ENCODE peak calls at places on chromosome 1, in seven cellular contexts. A, D, N, G, Y, L and V are unnamed samples.

GRCh38 chr1:225767591-225768540 is 9.8 kb upstream of the SRP9 start:
- DNase-seq in Y (peak; percentile 20), L (peak; percentile 46), A (peak; percentile 55), G (peak; percentile 61), N (no peak), D (peak; percentile 56), V (peak; percentile 78)

GRCh38 chr1:221841291-221841982 is 99.5 kb upstream of the DUSP10 start:
- DNase-seq in A (no peak), L (no peak), Y (no peak), G (peak; percentile 49), D (no peak), N (no peak), V (no peak)

GRCh38 chr1:241356187-241356518 is 852 bp downstream of the RGS7 start:
- DNase-seq in L (no peak), Y (no peak), N (no peak), G (peak; percentile 1), A (no peak), D (no peak), V (no peak)

GRCh38 chr1:198667186-198667585 is 28.3 kb downstream of the PTPRC start:
- DNase-seq in G (no peak), N (no peak), A (no peak), Y (no peak), D (no peak), L (no peak), V (no peak)

GRCh38 chr1:111222308-111223125 is 5.0 kb upstream of the CHI3L2 start:
- DNase-seq in D (peak; percentile 50), Y (peak; percentile 78), G (peak; percentile 64), N (peak; percentile 71), L (peak; percentile 94), A (peak; percentile 90), V (peak; percentile 85)

GRCh38 chr1:29202053-29202452 is 20.4 kb upstream of the SRSF4 start:
- DNase-seq in N (no peak), A (no peak), Y (no peak), G (peak; percentile 24), L (no peak), D (no peak), V (no peak)

GRCh38 chr1:53681647-53682368 is 57.2 kb downstream of the GLIS1 start:
- DNase-seq in L (peak; percentile 76), Y (peak; percentile 33), N (peak; percentile 51), D (peak; percentile 24), G (peak; percentile 30), A (peak; percentile 89), V (peak; percentile 90)

GRCh38 chr1:153531638-153532037 is 4.2 kb downstream of the S100A6 start:
- DNase-seq in L (no peak), A (no peak), D (no peak), G (no peak), N (no peak), Y (no peak), V (no peak)

GRCh38 chr1:153563991-153564390 is 1.7 kb downstream of the S100A2 start:
- DNase-seq in D (no peak), L (no peak), Y (no peak), A (peak; percentile 27), G (no peak), N (no peak), V (no peak)

GRCh38 chr1:206586501-206587445 is 25.5 kb downstream of the EIF2D start:
- DNase-seq in Y (no peak), A (no peak), G (no peak), N (no peak), L (no peak), D (no peak), V (no peak)

GRCh38 chr1:59698386-59698785 is 116.4 kb upstream of the HOOK1 start:
- DNase-seq in G (no peak), Y (no peak), N (no peak), A (no peak), D (no peak), L (no peak), V (no peak)

GRCh38 chr1:197683895-197684553 is 91.3 kb downstream of the DENND1B start:
- DNase-seq in L (no peak), N (no peak), A (no peak), D (no peak), G (no peak), Y (no peak), V (no peak)

GRCh38 chr1:66282343-66282852 is 251.6 kb upstream of the SGIP1 start:
- DNase-seq in Y (no peak), L (no peak), G (peak; percentile 40), D (peak; percentile 95), A (no peak), N (no peak), V (no peak)

GRCh38 chr1:82388679-82389078 is 587.9 kb downstream of the ADGRL2 start:
- DNase-seq in L (no peak), G (no peak), D (peak; percentile 3), Y (no peak), N (no peak), A (no peak), V (no peak)

GRCh38 chr1:171286032-171286705 is 27.8 kb upstream of the FMO4 start:
- DNase-seq in A (no peak), D (peak; percentile 2), N (no peak), L (no peak), Y (no peak), G (no peak), V (no peak)

GRCh38 chr1:106268070-106268469 is 788.4 kb upstream of the PRMT6 start:
- DNase-seq in N (peak; percentile 6), Y (no peak), D (no peak), G (peak; percentile 4), A (no peak), L (no peak), V (peak; percentile 40)

GRCh38 chr1:161192476-161193465 is 6.1 kb downstream of the ADAMTS4 start:
- DNase-seq in L (peak; percentile 70), A (peak; percentile 74), N (no peak), Y (peak; percentile 40), D (peak; percentile 65), G (peak; percentile 77), V (peak; percentile 83)

GRCh38 chr1:119906927-119907652 is 10.8 kb upstream of the ADAM30 start:
- DNase-seq in N (no peak), L (no peak), G (no peak), A (no peak), D (no peak), Y (no peak), V (no peak)
- H3K4me1 ChIP-seq in N (peaks cover 1% of the 10 kb centered on the region), L (no peaks in the 10 kb centered on the region), G (peaks cover 3% of the 10 kb centered on the region), A (no peaks in the 10 kb centered on the region), D (no peaks in the 10 kb centered on the region), Y (no peaks in the 10 kb centered on the region), V (peaks cover 2% of the 10 kb centered on the region)

DNA sequence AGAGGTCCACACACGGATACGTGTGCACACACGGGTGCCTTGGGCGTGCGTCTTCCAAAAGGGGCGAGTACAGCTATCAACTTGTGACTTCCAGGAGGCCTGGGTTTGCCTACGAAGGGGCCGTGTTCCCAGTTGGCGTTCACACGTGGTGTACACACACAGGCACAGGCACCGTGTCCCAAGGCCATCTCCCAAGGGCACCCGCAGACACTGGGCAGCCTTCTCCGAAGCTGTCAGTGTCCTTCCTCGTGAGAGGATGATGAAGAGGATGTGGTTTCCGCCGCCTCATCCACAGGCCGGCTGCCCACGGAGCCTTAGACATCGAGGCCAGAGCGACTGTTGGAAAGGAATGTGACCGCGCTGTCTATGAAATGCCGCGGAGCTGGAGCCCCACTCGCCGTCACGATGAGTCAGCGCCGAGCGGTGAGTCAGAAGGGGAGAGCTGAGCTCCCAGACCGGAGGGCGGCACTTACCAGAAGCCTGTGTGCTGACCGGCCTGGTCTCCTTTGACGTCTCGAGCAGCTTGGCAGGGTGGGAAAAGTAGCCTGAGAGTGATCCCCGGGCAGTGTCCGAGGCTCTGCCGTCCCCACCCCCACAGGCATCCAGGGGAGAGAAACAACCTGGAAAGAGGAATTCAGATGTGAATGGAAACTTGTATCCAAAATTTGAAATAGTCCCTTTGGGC is 141.4 kb upstream of the ARHGEF16 start:
- DNase-seq in Y (peak; percentile 48), N (peak; percentile 67), L (no peak), D (peak; percentile 99), A (peak; percentile 77), G (peak; percentile 99), V (peak; percentile 95)
- H3K4ac ChIP-seq in Y (no peak overlapping the region), N (no peak overlapping the region), L (no peak overlapping the region), D (peak overlapping the region; percentile 97), A (no peak overlapping the region), G (peak overlapping the region; percentile 56), V (no peak overlapping the region)

DNA sequence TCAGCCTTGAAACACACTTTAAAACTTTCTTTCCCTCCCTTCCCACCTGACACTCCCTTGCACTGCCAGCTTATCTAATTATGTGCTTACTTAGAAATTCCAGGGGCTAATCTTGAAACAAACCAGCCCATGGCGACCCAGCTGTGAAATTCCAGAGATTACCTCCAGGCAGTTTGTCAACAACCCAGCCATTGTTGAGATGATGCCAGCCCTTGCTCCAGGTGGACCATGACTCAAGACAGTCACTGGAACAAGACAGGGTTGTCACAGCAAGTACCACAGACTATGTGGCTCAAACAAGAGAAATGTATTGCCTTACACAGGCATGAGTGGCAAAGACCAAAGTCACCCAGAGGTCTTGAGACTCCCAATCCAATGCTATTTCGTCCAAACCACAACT is 7.9 kb downstream of the FYB2 start:
- DNase-seq in L (no peak), A (no peak), G (no peak), D (no peak), Y (peak; percentile 55), N (no peak), V (peak; percentile 99)
- H2BK120ac ChIP-seq in L (no peak overlapping the region), A (no peak overlapping the region), G (no peak overlapping the region), D (no peak overlapping the region), Y (no peak overlapping the region), N (no peak overlapping the region), V (no peak overlapping the region)

GRCh38 chr1:24929091-24929875 is 793 bp downstream of the RUNX3 start:
- DNase-seq in N (peak; percentile 41), L (peak; percentile 77), A (peak; percentile 57), G (no peak), Y (no peak), D (no peak), V (peak; percentile 62)

GRCh38 chr1:24927886-24928630 is 2.0 kb downstream of the RUNX3 start:
- DNase-seq in L (no peak), D (no peak), G (peak; percentile 41), N (peak; percentile 46), A (no peak), Y (no peak), V (no peak)

GRCh38 chr1:24929876-24930702 is at the start of gene RUNX3:
- DNase-seq in L (peak; percentile 83), Y (no peak), D (no peak), G (no peak), N (peak; percentile 54), A (peak; percentile 84), V (peak; percentile 54)

GRCh38 chr1:24927473-24927872 is 2.6 kb downstream of the RUNX3 start:
- DNase-seq in D (no peak), L (no peak), Y (no peak), G (no peak), N (no peak), A (no peak), V (no peak)

GRCh38 chr1:24928631-24929090 is 1.4 kb downstream of the RUNX3 start:
- DNase-seq in Y (no peak), N (peak; percentile 44), L (peak; percentile 57), A (no peak), G (peak; percentile 38), D (no peak), V (peak; percentile 60)
- H3K4me1 ChIP-seq in Y (peaks cover 4% of the 10 kb centered on the region), N (peaks cover 12% of the 10 kb centered on the region), L (peaks cover 56% of the 10 kb centered on the region), A (peaks cover 4% of the 10 kb centered on the region), G (peaks cover 18% of the 10 kb centered on the region), D (peaks cover 2% of the 10 kb centered on the region), V (peaks cover 12% of the 10 kb centered on the region)

GRCh38 chr1:177890459-177890858 is 79.4 kb downstream of the SEC16B start:
- DNase-seq in G (no peak), N (no peak), L (no peak), A (no peak), Y (no peak), D (no peak), V (no peak)
- H3K4ac ChIP-seq in G (no peak overlapping the region), N (no peak overlapping the region), L (no peak overlapping the region), A (no peak overlapping the region), Y (no peak overlapping the region), D (no peak overlapping the region), V (no peak overlapping the region)

GRCh38 chr1:52195161-52195560 is 53.3 kb downstream of the ZFYVE9 start:
- DNase-seq in L (no peak), A (no peak), Y (peak; percentile 72), D (peak; percentile 82), N (no peak), G (peak; percentile 14), V (no peak)
- H2BK120ac ChIP-seq in L (no peak overlapping the region), A (no peak overlapping the region), Y (no peak overlapping the region), D (no peak overlapping the region), N (no peak overlapping the region), G (no peak overlapping the region), V (no peak overlapping the region)